ENCODE peak calls at places on chromosomes 7 and 10, in ten cellular contexts. One of them, this sample, is unnamed.

GRCh38 chr10:29304259-29305030 is 15.6 kb downstream of the LYZL1 start:
- DNase-seq in NCI-H69: peak
- DNase-seq in DMS153: peak
- DNase-seq in upper lobe of right lung: no peak
- DNase-seq in H54: peak
- DNase-seq in AG08396: peak
- DNase-seq in stromal cell of bone marrow: peak
- DNase-seq in activated T-helper 1 cell treated with Interleukin-2 at 50 U/mL for 16 hours: no peak
- DNase-seq in G401: peak
- DNase-seq in fibroblast of mammary gland: peak
- DNase-seq in this sample: no peak

GRCh38 chr10:95830044-95830443 is 74.1 kb downstream of the ENTPD1 start:
- DNase-seq in NCI-H69: no peak
- DNase-seq in DMS153: no peak
- DNase-seq in upper lobe of right lung: no peak
- DNase-seq in H54: no peak
- DNase-seq in AG08396: no peak
- DNase-seq in stromal cell of bone marrow: no peak
- DNase-seq in activated T-helper 1 cell treated with Interleukin-2 at 50 U/mL for 16 hours: no peak
- DNase-seq in G401: no peak
- DNase-seq in fibroblast of mammary gland: no peak
- DNase-seq in this sample: no peak

GRCh38 chr10:34298371-34298818 is 516.7 kb downstream of the PARD3 start:
- DNase-seq in NCI-H69: no peak
- DNase-seq in DMS153: no peak
- DNase-seq in upper lobe of right lung: no peak
- DNase-seq in H54: no peak
- DNase-seq in AG08396: no peak
- DNase-seq in stromal cell of bone marrow: no peak
- DNase-seq in activated T-helper 1 cell treated with Interleukin-2 at 50 U/mL for 16 hours: no peak
- DNase-seq in G401: no peak
- DNase-seq in fibroblast of mammary gland: no peak
- DNase-seq in this sample: no peak

GRCh38 chr10:131802991-131803390 is 97.8 kb upstream of the PPP2R2D start:
- DNase-seq in NCI-H69: no peak
- DNase-seq in DMS153: no peak
- DNase-seq in upper lobe of right lung: peak
- DNase-seq in H54: no peak
- DNase-seq in AG08396: no peak
- DNase-seq in stromal cell of bone marrow: no peak
- DNase-seq in activated T-helper 1 cell treated with Interleukin-2 at 50 U/mL for 16 hours: no peak
- DNase-seq in G401: no peak
- DNase-seq in fibroblast of mammary gland: no peak
- DNase-seq in this sample: no peak

GRCh38 chr10:127715782-127716378 is 21.1 kb upstream of the FOXI2 start:
- DNase-seq in NCI-H69: no peak
- DNase-seq in DMS153: peak
- DNase-seq in upper lobe of right lung: no peak
- DNase-seq in H54: no peak
- DNase-seq in AG08396: no peak
- DNase-seq in stromal cell of bone marrow: peak
- DNase-seq in activated T-helper 1 cell treated with Interleukin-2 at 50 U/mL for 16 hours: no peak
- DNase-seq in G401: peak
- DNase-seq in fibroblast of mammary gland: peak
- DNase-seq in this sample: no peak

GRCh38 chr7:95931460-95932232 is 159.3 kb downstream of the DYNC1I1 start:
- DNase-seq in NCI-H69: peak
- DNase-seq in DMS153: no peak
- DNase-seq in upper lobe of right lung: no peak
- DNase-seq in H54: no peak
- DNase-seq in AG08396: no peak
- DNase-seq in stromal cell of bone marrow: no peak
- DNase-seq in activated T-helper 1 cell treated with Interleukin-2 at 50 U/mL for 16 hours: no peak
- DNase-seq in G401: no peak
- DNase-seq in fibroblast of mammary gland: no peak
- DNase-seq in this sample: no peak

GRCh38 chr10:91088300-91089140 is 131.9 kb upstream of the PCGF5 start:
- DNase-seq in NCI-H69: no peak
- DNase-seq in DMS153: peak
- DNase-seq in upper lobe of right lung: no peak
- DNase-seq in H54: no peak
- DNase-seq in AG08396: no peak
- DNase-seq in stromal cell of bone marrow: no peak
- DNase-seq in activated T-helper 1 cell treated with Interleukin-2 at 50 U/mL for 16 hours: no peak
- DNase-seq in G401: peak
- DNase-seq in fibroblast of mammary gland: peak
- DNase-seq in this sample: no peak

GRCh38 chr10:86961481-86962091 is 3.2 kb downstream of the SNCG start:
- DNase-seq in NCI-H69: no peak
- DNase-seq in DMS153: no peak
- DNase-seq in upper lobe of right lung: no peak
- DNase-seq in H54: peak
- DNase-seq in AG08396: no peak
- DNase-seq in stromal cell of bone marrow: no peak
- DNase-seq in activated T-helper 1 cell treated with Interleukin-2 at 50 U/mL for 16 hours: no peak
- DNase-seq in G401: no peak
- DNase-seq in fibroblast of mammary gland: peak
- DNase-seq in this sample: no peak

GRCh38 chr10:101145750-101146391 is 14.8 kb downstream of the TLX1 start:
- DNase-seq in NCI-H69: no peak
- DNase-seq in DMS153: no peak
- DNase-seq in upper lobe of right lung: no peak
- DNase-seq in H54: no peak
- DNase-seq in AG08396: peak
- DNase-seq in stromal cell of bone marrow: no peak
- DNase-seq in activated T-helper 1 cell treated with Interleukin-2 at 50 U/mL for 16 hours: no peak
- DNase-seq in G401: no peak
- DNase-seq in fibroblast of mammary gland: no peak
- DNase-seq in this sample: no peak

GRCh38 chr7:37432240-37432917 is 16.3 kb downstream of the ELMO1 start:
- DNase-seq in NCI-H69: no peak
- DNase-seq in DMS153: no peak
- DNase-seq in upper lobe of right lung: no peak
- DNase-seq in H54: no peak
- DNase-seq in AG08396: no peak
- DNase-seq in stromal cell of bone marrow: no peak
- DNase-seq in activated T-helper 1 cell treated with Interleukin-2 at 50 U/mL for 16 hours: no peak
- DNase-seq in G401: no peak
- DNase-seq in fibroblast of mammary gland: no peak
- DNase-seq in this sample: no peak

GRCh38 chr10:71015674-71016073 is 127.3 kb upstream of the PCBD1 start:
- DNase-seq in NCI-H69: no peak
- DNase-seq in DMS153: no peak
- DNase-seq in upper lobe of right lung: no peak
- DNase-seq in H54: no peak
- DNase-seq in AG08396: no peak
- DNase-seq in stromal cell of bone marrow: no peak
- DNase-seq in activated T-helper 1 cell treated with Interleukin-2 at 50 U/mL for 16 hours: no peak
- DNase-seq in G401: no peak
- DNase-seq in fibroblast of mammary gland: no peak
- DNase-seq in this sample: no peak

GRCh38 chr10:103648231-103648950 is 154.9 kb downstream of the NEURL1 start:
- DNase-seq in NCI-H69: no peak
- DNase-seq in DMS153: no peak
- DNase-seq in upper lobe of right lung: no peak
- DNase-seq in H54: no peak
- DNase-seq in AG08396: no peak
- DNase-seq in stromal cell of bone marrow: no peak
- DNase-seq in activated T-helper 1 cell treated with Interleukin-2 at 50 U/mL for 16 hours: no peak
- DNase-seq in G401: no peak
- DNase-seq in fibroblast of mammary gland: no peak
- DNase-seq in this sample: no peak

GRCh38 chr7:87886875-87887274 is 10.6 kb downstream of the DBF4 start:
- DNase-seq in NCI-H69: peak
- DNase-seq in DMS153: no peak
- DNase-seq in upper lobe of right lung: no peak
- DNase-seq in H54: no peak
- DNase-seq in AG08396: no peak
- DNase-seq in stromal cell of bone marrow: peak
- DNase-seq in activated T-helper 1 cell treated with Interleukin-2 at 50 U/mL for 16 hours: no peak
- DNase-seq in G401: peak
- DNase-seq in fibroblast of mammary gland: peak
- DNase-seq in this sample: no peak

GRCh38 chr7:13262929-13263530 is 575.6 kb downstream of the ARL4A start:
- DNase-seq in NCI-H69: peak
- DNase-seq in DMS153: no peak
- DNase-seq in upper lobe of right lung: no peak
- DNase-seq in H54: peak
- DNase-seq in AG08396: peak
- DNase-seq in stromal cell of bone marrow: peak
- DNase-seq in activated T-helper 1 cell treated with Interleukin-2 at 50 U/mL for 16 hours: no peak
- DNase-seq in G401: peak
- DNase-seq in fibroblast of mammary gland: peak
- DNase-seq in this sample: no peak

GRCh38 chr7:23338439-23338838 is 39.3 kb downstream of the MALSU1 start:
- DNase-seq in NCI-H69: peak
- DNase-seq in DMS153: no peak
- DNase-seq in upper lobe of right lung: no peak
- DNase-seq in H54: no peak
- DNase-seq in AG08396: no peak
- DNase-seq in stromal cell of bone marrow: no peak
- DNase-seq in activated T-helper 1 cell treated with Interleukin-2 at 50 U/mL for 16 hours: no peak
- DNase-seq in G401: no peak
- DNase-seq in fibroblast of mammary gland: no peak
- DNase-seq in this sample: no peak

GRCh38 chr10:8054498-8055407 is at the start of gene GATA3:
- DNase-seq in NCI-H69: no peak
- DNase-seq in DMS153: no peak
- DNase-seq in upper lobe of right lung: peak
- DNase-seq in H54: peak
- DNase-seq in AG08396: peak
- DNase-seq in stromal cell of bone marrow: no peak
- DNase-seq in activated T-helper 1 cell treated with Interleukin-2 at 50 U/mL for 16 hours: peak
- DNase-seq in G401: no peak
- DNase-seq in fibroblast of mammary gland: no peak
- DNase-seq in this sample: peak

GRCh38 chr10:73589538-73590126 is 1.5 kb downstream of the USP54 start:
- DNase-seq in NCI-H69: no peak
- DNase-seq in DMS153: no peak
- DNase-seq in upper lobe of right lung: no peak
- DNase-seq in H54: no peak
- DNase-seq in AG08396: no peak
- DNase-seq in stromal cell of bone marrow: peak
- DNase-seq in activated T-helper 1 cell treated with Interleukin-2 at 50 U/mL for 16 hours: no peak
- DNase-seq in G401: no peak
- DNase-seq in fibroblast of mammary gland: no peak
- DNase-seq in this sample: no peak

GRCh38 chr7:146654048-146654447 is 537.4 kb downstream of the CNTNAP2 start:
- DNase-seq in NCI-H69: peak
- DNase-seq in DMS153: peak
- DNase-seq in upper lobe of right lung: no peak
- DNase-seq in H54: no peak
- DNase-seq in AG08396: no peak
- DNase-seq in stromal cell of bone marrow: no peak
- DNase-seq in activated T-helper 1 cell treated with Interleukin-2 at 50 U/mL for 16 hours: no peak
- DNase-seq in G401: peak
- DNase-seq in fibroblast of mammary gland: no peak
- DNase-seq in this sample: no peak

GRCh38 chr7:93574646-93575554 is at the start of gene CALCR:
- DNase-seq in NCI-H69: peak
- DNase-seq in DMS153: no peak
- DNase-seq in upper lobe of right lung: peak
- DNase-seq in H54: no peak
- DNase-seq in AG08396: peak
- DNase-seq in stromal cell of bone marrow: no peak
- DNase-seq in activated T-helper 1 cell treated with Interleukin-2 at 50 U/mL for 16 hours: no peak
- DNase-seq in G401: no peak
- DNase-seq in fibroblast of mammary gland: no peak
- DNase-seq in this sample: no peak

GRCh38 chr10:103696411-103697145 is 158.8 kb downstream of the SH3PXD2A start:
- DNase-seq in NCI-H69: peak
- DNase-seq in DMS153: peak
- DNase-seq in upper lobe of right lung: no peak
- DNase-seq in H54: peak
- DNase-seq in AG08396: peak
- DNase-seq in stromal cell of bone marrow: peak
- DNase-seq in activated T-helper 1 cell treated with Interleukin-2 at 50 U/mL for 16 hours: peak
- DNase-seq in G401: no peak
- DNase-seq in fibroblast of mammary gland: peak
- DNase-seq in this sample: peak

GRCh38 chr7:137687556-137688280 is 159.1 kb downstream of the DGKI start:
- DNase-seq in NCI-H69: no peak
- DNase-seq in DMS153: no peak
- DNase-seq in upper lobe of right lung: no peak
- DNase-seq in H54: no peak
- DNase-seq in AG08396: peak
- DNase-seq in stromal cell of bone marrow: no peak
- DNase-seq in activated T-helper 1 cell treated with Interleukin-2 at 50 U/mL for 16 hours: no peak
- DNase-seq in G401: no peak
- DNase-seq in fibroblast of mammary gland: peak
- DNase-seq in this sample: no peak

GRCh38 chr10:101238732-101239105 is 9.5 kb upstream of the LBX1 start:
- DNase-seq in NCI-H69: no peak
- DNase-seq in DMS153: no peak
- DNase-seq in upper lobe of right lung: peak
- DNase-seq in H54: no peak
- DNase-seq in AG08396: no peak
- DNase-seq in stromal cell of bone marrow: no peak
- DNase-seq in activated T-helper 1 cell treated with Interleukin-2 at 50 U/mL for 16 hours: no peak
- DNase-seq in G401: no peak
- DNase-seq in fibroblast of mammary gland: no peak
- DNase-seq in this sample: no peak

GRCh38 chr10:52951819-52952218 is 179.2 kb upstream of the MBL2 start:
- DNase-seq in NCI-H69: peak
- DNase-seq in DMS153: no peak
- DNase-seq in upper lobe of right lung: no peak
- DNase-seq in H54: peak
- DNase-seq in AG08396: peak
- DNase-seq in stromal cell of bone marrow: no peak
- DNase-seq in activated T-helper 1 cell treated with Interleukin-2 at 50 U/mL for 16 hours: no peak
- DNase-seq in G401: peak
- DNase-seq in fibroblast of mammary gland: peak
- DNase-seq in this sample: no peak

GRCh38 chr10:118330295-118331076 is 11.6 kb downstream of the FAM204A start:
- DNase-seq in NCI-H69: no peak
- DNase-seq in DMS153: no peak
- DNase-seq in upper lobe of right lung: no peak
- DNase-seq in H54: no peak
- DNase-seq in AG08396: no peak
- DNase-seq in stromal cell of bone marrow: no peak
- DNase-seq in activated T-helper 1 cell treated with Interleukin-2 at 50 U/mL for 16 hours: no peak
- DNase-seq in G401: no peak
- DNase-seq in fibroblast of mammary gland: no peak
- DNase-seq in this sample: no peak

GRCh38 chr7:75892634-75893272 is 13.9 kb downstream of the RHBDD2 start:
- DNase-seq in NCI-H69: no peak
- DNase-seq in DMS153: peak
- DNase-seq in upper lobe of right lung: peak
- DNase-seq in H54: no peak
- DNase-seq in AG08396: peak
- DNase-seq in stromal cell of bone marrow: no peak
- DNase-seq in activated T-helper 1 cell treated with Interleukin-2 at 50 U/mL for 16 hours: no peak
- DNase-seq in G401: no peak
- DNase-seq in fibroblast of mammary gland: peak
- DNase-seq in this sample: no peak

GRCh38 chr10:71821909-71822763 is 28.9 kb downstream of the PSAP start:
- DNase-seq in NCI-H69: no peak
- DNase-seq in DMS153: no peak
- DNase-seq in upper lobe of right lung: no peak
- DNase-seq in H54: no peak
- DNase-seq in AG08396: no peak
- DNase-seq in stromal cell of bone marrow: no peak
- DNase-seq in activated T-helper 1 cell treated with Interleukin-2 at 50 U/mL for 16 hours: no peak
- DNase-seq in G401: no peak
- DNase-seq in fibroblast of mammary gland: peak
- DNase-seq in this sample: no peak

GRCh38 chr10:53667063-53667462 is 894.5 kb upstream of the MBL2 start:
- DNase-seq in NCI-H69: no peak
- DNase-seq in DMS153: no peak
- DNase-seq in upper lobe of right lung: no peak
- DNase-seq in H54: no peak
- DNase-seq in AG08396: no peak
- DNase-seq in stromal cell of bone marrow: no peak
- DNase-seq in activated T-helper 1 cell treated with Interleukin-2 at 50 U/mL for 16 hours: no peak
- DNase-seq in G401: no peak
- DNase-seq in fibroblast of mammary gland: no peak
- DNase-seq in this sample: no peak

GRCh38 chr10:89378006-89378627 is at the start of gene IFIT1B:
- DNase-seq in NCI-H69: no peak
- DNase-seq in DMS153: no peak
- DNase-seq in upper lobe of right lung: no peak
- DNase-seq in H54: no peak
- DNase-seq in AG08396: no peak
- DNase-seq in stromal cell of bone marrow: no peak
- DNase-seq in activated T-helper 1 cell treated with Interleukin-2 at 50 U/mL for 16 hours: no peak
- DNase-seq in G401: no peak
- DNase-seq in fibroblast of mammary gland: no peak
- DNase-seq in this sample: no peak

This sample was measured in activated T-helper 9 cell treated with anti-CD3 and anti-CD28 coated beads, Interleukin-2, amount 50 U/mL, for 16 hours.